ENCODE peak calls at places on chromosome 5, in seven cellular contexts. W, B, M, U, G, L and Y are unnamed samples.

GRCh38 chr5:123545506-123545905 is 33.5 kb downstream of the CSNK1G3 start:
- DNase-seq in U (no peak), B (no peak), M (no peak), L (no peak), W (peak; percentile 65), G (no peak), Y (no peak)

GRCh38 chr5:176438959-176439757 is 9.0 kb upstream of the FAF2 start:
- DNase-seq in W (no peak), U (no peak), B (no peak), G (peak; percentile 94), L (no peak), M (no peak), Y (no peak)

GRCh38 chr5:151123897-151124751 is 33.5 kb downstream of the ANXA6 start:
- DNase-seq in L (peak; percentile 56), U (peak; percentile 85), G (no peak), W (no peak), M (peak; percentile 40), B (peak; percentile 92), Y (peak; percentile 82)

GRCh38 chr5:65620021-65620420 is 4.1 kb downstream of the TRIM23 start:
- DNase-seq in W (no peak), B (no peak), U (no peak), M (no peak), G (no peak), L (no peak), Y (no peak)

GRCh38 chr5:137603891-137604290 is 104.8 kb upstream of the SPOCK1 start:
- DNase-seq in M (no peak), U (no peak), L (no peak), W (no peak), B (no peak), G (no peak), Y (no peak)

GRCh38 chr5:133285583-133286021 is 233.8 kb downstream of the HSPA4 start:
- DNase-seq in U (peak; percentile 41), L (peak; percentile 28), G (no peak), W (no peak), B (no peak), M (no peak), Y (no peak)

GRCh38 chr5:36049949-36050348 is 16.7 kb downstream of the UGT3A2 start:
- DNase-seq in L (no peak), B (no peak), U (no peak), M (no peak), G (no peak), W (no peak), Y (no peak)

GRCh38 chr5:169691473-169691872 is 54.4 kb downstream of the DOCK2 start:
- DNase-seq in W (no peak), M (no peak), B (no peak), U (no peak), L (no peak), G (no peak), Y (no peak)

GRCh38 chr5:75049581-75050274 is 2.6 kb downstream of the GCNT4 start:
- DNase-seq in W (peak; percentile 90), G (peak; percentile 69), L (no peak), U (peak; percentile 70), M (peak; percentile 28), B (peak; percentile 74), Y (no peak)

GRCh38 chr5:144166696-144167095 is 3.8 kb downstream of the YIPF5 start:
- DNase-seq in L (no peak), M (no peak), W (no peak), G (no peak), B (no peak), U (no peak), Y (no peak)

GRCh38 chr5:14105717-14106435 is 37.3 kb upstream of the TRIO start:
- DNase-seq in L (peak; percentile 29), U (no peak), W (no peak), B (no peak), M (no peak), G (peak; percentile 22), Y (no peak)

GRCh38 chr5:33832904-33833575 is 58.8 kb downstream of the ADAMTS12 start:
- DNase-seq in W (peak; percentile 59), L (no peak), U (no peak), M (no peak), G (no peak), B (no peak), Y (no peak)

GRCh38 chr5:1161832-1162229 is 39.6 kb upstream of the SLC6A19 start:
- DNase-seq in U (peak; percentile 85), M (peak; percentile 84), L (peak; percentile 89), W (no peak), B (no peak), G (no peak), Y (peak; percentile 81)

GRCh38 chr5:109868737-109869136 is 179.0 kb downstream of the MAN2A1 start:
- DNase-seq in G (no peak), B (no peak), U (no peak), L (no peak), W (no peak), M (no peak), Y (no peak)

GRCh38 chr5:14444988-14445387 is 136.6 kb upstream of the OTULINL start:
- DNase-seq in L (no peak), W (no peak), U (no peak), M (no peak), B (no peak), G (no peak), Y (no peak)

GRCh38 chr5:112016980-112017379 is 260.0 kb upstream of the NREP start:
- DNase-seq in W (no peak), U (no peak), L (no peak), B (no peak), G (no peak), M (no peak), Y (no peak)

GRCh38 chr5:137757634-137758033 is 3.5 kb upstream of the HNRNPA0 start:
- DNase-seq in G (no peak), U (no peak), W (no peak), L (no peak), M (no peak), B (no peak), Y (no peak)

DNA sequence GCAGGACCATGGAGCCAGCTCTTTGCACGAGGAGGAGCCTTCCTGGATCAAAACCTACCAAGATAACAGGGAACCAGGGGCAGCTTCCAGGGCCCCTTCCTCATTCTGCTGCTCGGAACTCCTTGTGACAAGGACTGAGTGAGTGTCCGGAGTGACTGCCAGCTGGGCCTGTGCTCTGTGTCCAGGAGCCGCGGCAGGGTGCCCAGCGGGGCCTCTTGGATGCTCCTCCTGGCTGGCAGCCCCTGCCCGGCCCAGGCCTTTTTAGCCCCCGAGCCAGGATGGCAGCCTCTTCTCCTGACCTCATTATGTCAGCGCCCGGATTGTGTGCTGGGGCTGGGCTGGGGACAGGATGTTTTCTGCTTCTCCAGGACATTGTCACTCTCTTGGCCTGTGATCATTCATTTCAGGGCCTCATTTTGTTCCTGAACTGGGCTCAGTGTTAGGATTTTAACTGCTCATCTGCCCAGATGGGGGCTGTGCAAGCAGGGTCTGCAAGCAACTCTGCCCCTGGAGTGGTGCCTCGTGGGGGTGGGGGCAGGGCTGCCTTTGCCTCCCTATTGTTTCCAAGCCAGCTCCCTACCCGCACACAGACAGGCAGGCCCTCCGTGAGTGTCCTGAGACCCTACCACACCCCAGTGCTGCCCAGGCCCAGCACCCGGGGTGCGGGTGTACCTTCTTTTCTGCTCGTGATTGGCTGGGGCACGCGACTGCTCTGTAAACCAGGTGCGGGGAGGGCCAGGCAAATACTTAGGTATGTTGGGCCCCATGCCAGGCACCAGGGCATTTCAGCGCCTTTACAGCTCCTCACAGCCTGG is 161.6 kb downstream of the COL23A1 start:
- DNase-seq in M (peak; percentile 78), B (no peak), L (peak; percentile 82), W (no peak), G (no peak), U (peak; percentile 72), Y (no peak)
- TF ChIP-seq POLR2AphosphoS5 in M (peak; percentile 37), B (no peak), L (no peak), W (no peak), G (no peak), U (no peak), Y (no peak)

GRCh38 chr5:91794856-91795548 is 411.9 kb upstream of the ARRDC3 start:
- DNase-seq in U (no peak), M (no peak), L (no peak), G (peak; percentile 3), W (no peak), B (no peak), Y (no peak)

GRCh38 chr5:91794455-91794854 is 411.3 kb upstream of the ARRDC3 start:
- DNase-seq in M (no peak), W (no peak), G (no peak), U (no peak), L (no peak), B (no peak), Y (no peak)

DNA sequence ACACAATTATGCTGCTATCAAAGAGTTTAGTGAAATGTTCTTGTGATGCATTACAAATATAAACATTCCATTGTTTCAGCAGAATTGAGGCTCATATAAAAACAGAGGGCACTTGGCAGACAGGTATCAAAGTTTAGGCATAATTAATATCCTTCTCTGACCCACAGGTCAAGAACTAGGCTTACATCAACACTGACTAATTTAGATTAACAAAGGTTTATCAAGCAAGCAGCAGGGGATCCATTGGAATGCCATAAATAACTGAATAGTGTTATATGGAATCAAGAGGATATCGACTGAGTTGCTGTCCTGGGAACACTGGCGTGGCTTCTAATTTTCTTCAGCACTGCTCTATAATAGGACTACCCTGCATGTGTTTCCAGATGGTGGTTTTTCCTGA is 414.5 kb upstream of the ARRDC3 start:
- DNase-seq in L (no peak), M (no peak), U (no peak), G (no peak), W (peak; percentile 56), B (no peak), Y (no peak)
- TF ChIP-seq POLR2AphosphoS5 in L (no peak), M (no peak), U (no peak), G (no peak), W (no peak), B (no peak), Y (no peak)

GRCh38 chr5:124747770-124748686 is 1.6 kb upstream of the ZNF608 start:
- DNase-seq in U (no peak), M (no peak), B (no peak), W (no peak), L (no peak), G (no peak), Y (no peak)

GRCh38 chr5:124745367-124746251 is 830 bp downstream of the ZNF608 start:
- DNase-seq in U (no peak), L (peak; percentile 35), W (no peak), M (peak; percentile 30), B (no peak), G (no peak), Y (no peak)

GRCh38 chr5:124748687-124749594 is 2.5 kb upstream of the ZNF608 start:
- DNase-seq in L (peak; percentile 92), W (peak; percentile 95), B (peak; percentile 80), U (peak; percentile 80), M (peak; percentile 93), G (peak; percentile 81), Y (peak; percentile 88)

GRCh38 chr5:124746252-124746915 is at the start of gene ZNF608:
- DNase-seq in L (peak; percentile 32), M (peak; percentile 39), W (peak; percentile 67), B (no peak), U (no peak), G (peak; percentile 6), Y (no peak)

GRCh38 chr5:124746916-124747769 is 704 bp upstream of the ZNF608 start:
- DNase-seq in U (peak; percentile 79), B (peak; percentile 86), L (peak; percentile 87), G (peak; percentile 57), W (peak; percentile 95), M (peak; percentile 89), Y (peak; percentile 90)
- TF ChIP-seq POLR2AphosphoS5 in U (peak; percentile 54), B (no peak), L (peak; percentile 49), G (no peak), W (no peak), M (peak; percentile 74), Y (peak; percentile 34)

DNA sequence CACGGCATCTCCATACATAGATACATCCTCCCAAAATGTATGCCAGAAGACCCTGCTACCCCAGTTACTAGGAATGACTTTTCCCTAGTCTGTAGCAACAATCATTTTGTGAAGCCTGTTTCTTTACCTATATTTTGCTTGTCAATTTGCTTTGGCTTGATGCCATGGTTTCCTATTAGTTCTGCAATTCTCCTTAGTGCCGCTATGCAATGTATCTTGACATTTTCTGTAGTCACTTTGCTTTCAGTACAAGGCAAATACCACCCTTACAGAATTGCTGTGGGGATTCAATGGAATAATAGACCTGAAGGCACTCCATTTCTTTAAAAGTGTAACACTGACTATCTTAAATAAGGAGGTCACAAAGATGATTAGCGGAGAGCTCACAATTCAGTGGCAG is 291.1 kb downstream of the NR2F1-AS1 start:
- DNase-seq in M (no peak), W (no peak), G (peak; percentile 46), B (no peak), L (no peak), U (no peak), Y (no peak)
- TF ChIP-seq POLR2AphosphoS5 in M (no peak), W (no peak), G (no peak), B (no peak), L (no peak), U (no peak), Y (no peak)